ENCODE peak calls at places on chromosomes 16 and 17, in ten cellular contexts. M is HTR-8/SVneo; L is activated CD4-positive, alpha-beta memory T cell treated with anti-CD3 and anti-CD28 coated beads, Interleukin-2, amount 10 ng/mL, durations not matched to agents 7 days and 5 days; V is Calu3; J is astrocyte of the cerebellum; X is C1 segment of cervical spinal cord; N is germinal center; S is heart right ventricle; E is BJ; U is tibial nerve. O is an unnamed sample.

GRCh38 chr16:20774703-20775362 is 11.0 kb downstream of the ACSM3 start:
- DNase-seq in V (peak), U (no peak), E (no peak), J (no peak), S (peak), L (peak), M (peak), N (peak), X (no peak), O (peak)

GRCh38 chr16:67447508-67448076 is 16.7 kb downstream of the HSD11B2 start:
- DNase-seq in X (no peak), L (peak), V (peak), M (peak), N (peak), J (no peak), U (no peak), S (peak), E (no peak), O (no peak)

GRCh38 chr17:19004601-19005441 is at the start of gene FAM83G:
- DNase-seq in L (peak), E (no peak), N (peak), M (peak), X (no peak), V (peak), U (peak), J (peak), S (peak), O (peak)

GRCh38 chr17:40341808-40342574 is 22.5 kb downstream of the GJD3 start:
- DNase-seq in M (peak), X (peak), L (peak), E (no peak), S (peak), U (peak), J (no peak), V (peak), N (peak), O (peak)

GRCh38 chr17:60916043-60916442 is 238.4 kb downstream of the BCAS3 start:
- DNase-seq in X (no peak), M (no peak), E (no peak), J (no peak), U (no peak), N (no peak), V (no peak), S (no peak), L (no peak), O (no peak)

GRCh38 chr16:3180445-3180878 is 7.5 kb upstream of the OR1F1 start:
- DNase-seq in L (no peak), M (no peak), X (no peak), U (no peak), E (no peak), N (no peak), V (no peak), S (no peak), J (no peak), O (no peak)

GRCh38 chr16:12766853-12767252 is 36.8 kb downstream of the CPPED1 start:
- DNase-seq in N (no peak), E (no peak), U (no peak), X (no peak), L (no peak), S (no peak), M (no peak), V (no peak), J (no peak), O (no peak)

GRCh38 chr16:4426021-4426684 is 485 bp downstream of the DNAJA3 start:
- DNase-seq in L (no peak), N (no peak), X (no peak), U (no peak), S (no peak), M (no peak), J (no peak), V (no peak), E (no peak), O (no peak)

GRCh38 chr17:45364531-45365390 is 47.9 kb upstream of the MAP3K14 start:
- DNase-seq in X (no peak), J (no peak), M (no peak), U (no peak), L (no peak), N (no peak), V (no peak), S (peak), E (no peak), O (no peak)

GRCh38 chr17:21174719-21175118 is 39.2 kb downstream of the TMEM11 start:
- DNase-seq in N (no peak), U (no peak), M (no peak), L (no peak), J (no peak), E (no peak), X (no peak), S (no peak), V (no peak), O (no peak)

GRCh38 chr16:81693047-81693446 is 86.0 kb upstream of the PLCG2 start:
- DNase-seq in X (no peak), L (no peak), J (no peak), E (peak), M (no peak), V (no peak), S (no peak), U (no peak), N (no peak), O (no peak)

GRCh38 chr16:27434141-27435051 is 32.4 kb downstream of the IL21R start:
- DNase-seq in N (no peak), X (no peak), E (no peak), J (no peak), U (no peak), L (peak), V (no peak), M (no peak), S (no peak), O (no peak)

GRCh38 chr16:22375117-22375962 is 921 bp upstream of the CDR2 start:
- DNase-seq in U (no peak), J (no peak), S (no peak), E (no peak), V (no peak), X (no peak), N (no peak), M (no peak), L (no peak), O (peak)

GRCh38 chr16:64864232-64864803 is 257.5 kb downstream of the CDH11 start:
- DNase-seq in V (no peak), S (no peak), U (no peak), E (peak), N (no peak), L (no peak), J (peak), X (no peak), M (no peak), O (no peak)

GRCh38 chr17:76262732-76263344 is 2.3 kb upstream of the UBALD2 start:
- DNase-seq in L (peak), M (no peak), U (no peak), J (no peak), E (no peak), N (peak), V (peak), S (no peak), X (no peak), O (peak)

GRCh38 chr16:4927661-4928060 is 9.3 kb downstream of the PPL start:
- DNase-seq in S (no peak), J (no peak), U (no peak), N (no peak), V (no peak), X (no peak), E (no peak), L (no peak), M (no peak), O (no peak)

GRCh38 chr16:83272201-83272600 is 535.6 kb upstream of the HSBP1 start:
- DNase-seq in L (no peak), U (no peak), V (no peak), J (no peak), M (no peak), S (no peak), N (no peak), X (no peak), E (no peak), O (no peak)

O was measured in thyroid gland.